ENCODE peak calls at places on chromosomes 12 and 14, in four cellular contexts. Y is adipocyte, G is fibroblast of lung, N is right lobe of liver. T is an unnamed sample. For H3K9me3, the result is how much of the 10 kb centered on the place peaks cover.

GRCh38 chr12:71219224-71219623 is 61.4 kb upstream of the TSPAN8 start:
- DNase-seq in Y (no peak), G (no peak), N (no peak), T (no peak)

GRCh38 chr12:85798122-85798521 is 38.1 kb downstream of the RASSF9 start:
- DNase-seq in Y (no peak), G (no peak), N (no peak), T (no peak)

GRCh38 chr12:124904306-124905098 is 9.9 kb downstream of the UBC start:
- DNase-seq in Y (peak), G (peak), N (peak), T (no peak)

GRCh38 chr12:45242180-45242579 is 26.3 kb downstream of the ANO6 start:
- DNase-seq in Y (no peak), G (no peak), N (no peak), T (no peak)

GRCh38 chr12:1594045-1594294 is 411 bp downstream of the FBXL14 start:
- DNase-seq in Y (peak), G (peak), N (no peak), T (no peak)

GRCh38 chr12:120710805-120711296 is 593 bp downstream of the UNC119B start:
- DNase-seq in Y (peak), G (peak), N (no peak), T (peak)

GRCh38 chr14:92726135-92726932 is 22.1 kb downstream of the LGMN start:
- DNase-seq in Y (peak), G (peak), N (no peak), T (no peak)

GRCh38 chr12:15001733-15002471 is 29.1 kb downstream of the PDE6H start:
- DNase-seq in Y (peak), G (peak), N (no peak), T (no peak)

GRCh38 chr14:46352876-46353275 is 298.7 kb downstream of the RPL10L start:
- DNase-seq in Y (no peak), G (no peak), N (no peak), T (no peak)

GRCh38 chr14:21018286-21018685 is 6.6 kb downstream of the NDRG2 start:
- DNase-seq in Y (no peak), G (no peak), N (no peak), T (no peak)

GRCh38 chr12:96224219-96224615 is 30.0 kb downstream of the ELK3 start:
- DNase-seq in Y (no peak), G (peak), N (no peak), T (no peak)

GRCh38 chr14:23766737-23767401 is 130.7 kb downstream of the DHRS2 start:
- DNase-seq in Y (no peak), G (no peak), N (no peak), T (no peak)

GRCh38 chr14:65745396-65746190 is 333.1 kb downstream of the FUT8 start:
- DNase-seq in Y (no peak), G (peak), N (no peak), T (no peak)

GRCh38 chr12:48972213-48973021 is 882 bp upstream of the WNT10B start:
- DNase-seq in Y (no peak), G (peak), N (no peak), T (no peak)

GRCh38 chr14:36818794-36819384 is 157.2 kb downstream of the PAX9 start:
- DNase-seq in Y (peak), G (peak), N (no peak), T (no peak)

GRCh38 chr14:91398707-91399106 is 18.9 kb downstream of the CCDC88C start:
- DNase-seq in Y (no peak), G (no peak), N (no peak), T (no peak)

GRCh38 chr12:93759512-93760081 is 82.4 kb downstream of the CRADD start:
- DNase-seq in Y (no peak), G (no peak), N (no peak), T (no peak)

GRCh38 chr14:34461334-34462131 is 507 bp downstream of the SPTSSA start:
- DNase-seq in Y (peak), G (peak), N (peak), T (peak)

GRCh38 chr12:41919526-41920305 is 225.0 kb downstream of the GXYLT1 start:
- DNase-seq in Y (no peak), G (no peak), N (no peak), T (no peak)

GRCh38 chr12:95790025-95790911 is at the start of gene NTN4:
- DNase-seq in Y (peak), G (peak), N (peak), T (peak)

GRCh38 chr14:29724991-29725390 is 202.7 kb downstream of the PRKD1 start:
- DNase-seq in Y (peak), G (peak), N (no peak), T (no peak)

GRCh38 chr12:92146865-92147264 is 1.2 kb upstream of the BTG1 start:
- DNase-seq in Y (peak), G (no peak), N (no peak), T (no peak)

GRCh38 chr12:102681309-102681708 is 200.9 kb upstream of the IGF1 start:
- DNase-seq in Y (no peak), G (no peak), N (no peak), T (no peak)

GRCh38 chr14:71403673-71404072 is 496.4 kb downstream of the PCNX1 start:
- DNase-seq in Y (no peak), G (peak), N (no peak), T (no peak)

GRCh38 chr12:28817524-28817923 is 331.6 kb upstream of the FAR2 start:
- DNase-seq in Y (no peak), G (no peak), N (no peak), T (no peak)

GRCh38 chr12:19671695-19672094 is 232.4 kb downstream of the AEBP2 start:
- DNase-seq in Y (peak), G (no peak), N (no peak), T (no peak)

GRCh38 chr14:99541677-99542470 is 60.7 kb downstream of the CCNK start:
- DNase-seq in Y (no peak), G (no peak), N (no peak), T (no peak)

GRCh38 chr14:68939893-68940613 is 39.0 kb downstream of the ACTN1 start:
- DNase-seq in Y (peak), G (peak), N (peak), T (no peak)

GRCh38 chr14:103702497-103703432 is 12.5 kb downstream of the XRCC3 start:
- DNase-seq in Y (no peak), G (no peak), N (no peak), T (no peak)

GRCh38 chr14:21840765-21841164 is 167.1 kb upstream of the OR4E1 start:
- DNase-seq in Y (no peak), G (no peak), N (no peak), T (no peak)

GRCh38 chr12:49355913-49356312 is 9.2 kb downstream of the DNAJC22 start:
- DNase-seq in Y (no peak), G (no peak), N (no peak), T (no peak)

GRCh38 chr12:3005736-3006135 is 46.5 kb downstream of the TEAD4 start:
- DNase-seq in Y (peak), G (peak), N (no peak), T (no peak)

GRCh38 chr12:96240656-96241055 is 46.5 kb downstream of the ELK3 start:
- DNase-seq in Y (no peak), G (peak), N (no peak), T (no peak)

GRCh38 chr12:120980800-120981368 is 2.5 kb downstream of the HNF1A start:
- DNase-seq in Y (no peak), G (no peak), N (peak), T (no peak)

GRCh38 chr14:28901631-28902030 is 135.0 kb downstream of the FOXG1 start:
- DNase-seq in Y (no peak), G (no peak), N (no peak), T (no peak)

GRCh38 chr14:68167717-68168087 is 348.1 kb downstream of the RAD51B start:
- DNase-seq in Y (no peak), G (no peak), N (no peak), T (no peak)

GRCh38 chr14:64611358-64612020 is 61.7 kb downstream of the PPP1R36 start:
- DNase-seq in Y (peak), G (no peak), N (no peak), T (no peak)

GRCh38 chr12:34601689-34602088 is 579.4 kb downstream of the ALG10 start:
- DNase-seq in Y (no peak), G (no peak), N (peak), T (no peak)
- H3K9me3 ChIP-seq in Y (under half), G (under half), N (under half), T (under half)

DNA sequence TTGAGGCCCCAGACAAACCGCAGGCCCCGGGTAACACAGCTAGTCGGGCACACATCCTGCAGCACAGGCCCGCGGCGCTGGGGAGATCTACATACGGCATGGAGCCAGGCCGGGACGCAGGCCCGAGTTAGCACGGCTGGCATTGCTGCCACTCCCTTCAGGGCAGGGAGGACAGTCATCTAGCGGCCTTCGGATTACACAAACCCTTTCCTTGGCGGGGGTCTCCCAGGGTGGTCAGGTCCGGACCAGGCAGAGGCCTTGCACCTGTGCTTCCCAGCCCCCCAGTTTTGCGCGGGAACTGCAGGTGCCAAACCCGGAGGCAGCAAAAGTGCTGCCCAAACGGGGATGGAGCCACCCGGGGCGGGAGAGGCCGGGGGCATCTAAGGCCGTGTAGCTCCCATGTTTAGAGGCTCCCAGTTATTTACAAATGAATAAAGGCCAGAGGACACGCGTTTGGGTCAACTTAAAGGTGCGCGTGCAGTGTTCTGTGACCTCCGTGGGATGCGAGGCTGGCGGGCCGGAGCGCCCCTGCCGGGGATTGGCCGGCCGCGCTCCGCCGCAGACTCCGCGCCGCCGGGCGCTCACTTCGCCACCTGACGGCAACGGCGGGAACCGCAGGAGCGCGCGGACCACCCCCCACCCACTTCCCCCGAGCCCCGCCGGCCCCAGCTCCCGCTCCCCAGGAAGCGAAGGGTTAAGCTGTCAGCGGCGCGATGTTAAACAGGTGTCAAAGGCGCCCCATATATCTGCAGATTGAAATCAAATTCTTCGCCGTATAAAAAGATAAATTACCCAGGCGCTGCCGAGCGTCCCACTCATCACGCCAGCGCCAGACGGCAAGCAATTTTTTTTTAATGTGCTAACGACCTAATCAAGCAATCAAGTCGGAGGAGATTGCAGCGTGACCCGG is 18.1 kb downstream of the VSX2 start:
- DNase-seq in Y (peak), G (no peak), N (no peak), T (peak)
- H3K4me3 ChIP-seq in Y (peak), G (peak), N (peak), T (peak)

GRCh38 chr12:56864318-56864717 is 69.9 kb downstream of the SDR9C7 start:
- DNase-seq in Y (no peak), G (no peak), N (no peak), T (no peak)
- H3K9me3 ChIP-seq in Y (half or more), G (under half), N (under half), T (under half)

GRCh38 chr14:51575225-51576111 is 76.2 kb upstream of the FRMD6 start:
- DNase-seq in Y (peak), G (no peak), N (no peak), T (no peak)
- H3K4me3 ChIP-seq in Y (peak), G (no peak), N (no peak), T (no peak)

GRCh38 chr12:100434177-100434576 is 39.5 kb upstream of the NR1H4 start:
- DNase-seq in Y (no peak), G (no peak), N (no peak), T (no peak)

GRCh38 chr12:100437038-100437841 is 36.4 kb upstream of the NR1H4 start:
- DNase-seq in Y (no peak), G (peak), N (peak), T (no peak)

GRCh38 chr12:100439797-100440196 is 33.9 kb upstream of the NR1H4 start:
- DNase-seq in Y (no peak), G (no peak), N (no peak), T (no peak)

GRCh38 chr12:100435948-100436347 is 37.7 kb upstream of the NR1H4 start:
- DNase-seq in Y (no peak), G (no peak), N (peak), T (no peak)
- H3K9me3 ChIP-seq in Y (under half), G (under half), N (under half), T (under half)

GRCh38 chr12:10207136-10207535 is 5.5 kb upstream of the GABARAPL1 start:
- DNase-seq in Y (no peak), G (no peak), N (no peak), T (no peak)

GRCh38 chr12:10210225-10210624 is 2.5 kb upstream of the GABARAPL1 start:
- DNase-seq in Y (no peak), G (no peak), N (no peak), T (no peak)

DNA sequence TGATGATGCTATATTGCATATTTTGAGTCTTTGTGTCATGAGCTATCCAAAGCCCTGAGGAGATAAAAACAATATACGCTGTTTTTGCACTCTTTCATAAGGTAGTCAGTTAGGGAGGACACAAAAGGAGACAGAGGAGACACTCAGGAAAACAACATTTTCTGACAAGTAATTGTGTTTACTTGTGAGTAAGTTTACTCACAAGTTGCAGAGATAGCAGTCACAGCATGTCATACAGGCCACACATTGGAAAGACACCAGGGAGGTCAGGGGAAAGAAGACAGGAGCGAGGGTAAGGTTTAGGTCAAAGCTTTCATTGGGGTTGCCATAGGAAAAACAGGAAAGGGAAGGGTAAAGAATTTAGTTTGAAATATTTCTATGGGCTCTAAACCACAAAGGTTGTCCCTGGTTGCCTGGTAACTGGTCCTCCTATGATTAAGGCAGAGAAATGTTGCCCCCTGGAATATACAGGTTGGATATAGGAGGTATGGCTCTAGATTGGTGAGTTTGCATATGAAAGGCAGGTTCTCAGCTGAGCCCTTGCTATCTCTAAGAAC is 7.3 kb upstream of the GABARAPL1 start:
- DNase-seq in Y (peak), G (peak), N (no peak), T (no peak)
- H3K4me3 ChIP-seq in Y (no peak), G (no peak), N (no peak), T (no peak)

DNA sequence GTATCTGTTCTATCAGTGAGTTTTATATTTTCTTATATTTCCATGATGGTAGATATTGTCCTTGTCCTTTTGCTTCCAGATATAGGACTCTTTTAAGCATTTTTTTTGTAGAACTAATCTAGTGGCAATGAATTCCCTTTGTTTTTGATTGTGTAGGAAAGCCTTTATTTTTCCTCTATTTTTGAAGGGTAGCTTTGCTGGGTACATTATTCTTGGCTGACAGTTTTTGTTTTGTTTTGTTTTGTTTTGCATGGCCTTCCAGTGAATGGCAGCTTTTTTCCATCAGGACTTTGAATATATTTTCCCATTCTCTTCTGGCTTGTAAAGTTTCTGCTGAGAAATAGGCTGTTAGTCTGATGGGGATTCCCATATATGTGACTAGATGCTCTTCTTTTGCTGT is 70.2 kb upstream of the MUCL1 start:
- DNase-seq in Y (no peak), G (no peak), N (no peak), T (no peak)
- H3K9me3 ChIP-seq in Y (under half), G (under half), N (under half), T (under half)

DNA sequence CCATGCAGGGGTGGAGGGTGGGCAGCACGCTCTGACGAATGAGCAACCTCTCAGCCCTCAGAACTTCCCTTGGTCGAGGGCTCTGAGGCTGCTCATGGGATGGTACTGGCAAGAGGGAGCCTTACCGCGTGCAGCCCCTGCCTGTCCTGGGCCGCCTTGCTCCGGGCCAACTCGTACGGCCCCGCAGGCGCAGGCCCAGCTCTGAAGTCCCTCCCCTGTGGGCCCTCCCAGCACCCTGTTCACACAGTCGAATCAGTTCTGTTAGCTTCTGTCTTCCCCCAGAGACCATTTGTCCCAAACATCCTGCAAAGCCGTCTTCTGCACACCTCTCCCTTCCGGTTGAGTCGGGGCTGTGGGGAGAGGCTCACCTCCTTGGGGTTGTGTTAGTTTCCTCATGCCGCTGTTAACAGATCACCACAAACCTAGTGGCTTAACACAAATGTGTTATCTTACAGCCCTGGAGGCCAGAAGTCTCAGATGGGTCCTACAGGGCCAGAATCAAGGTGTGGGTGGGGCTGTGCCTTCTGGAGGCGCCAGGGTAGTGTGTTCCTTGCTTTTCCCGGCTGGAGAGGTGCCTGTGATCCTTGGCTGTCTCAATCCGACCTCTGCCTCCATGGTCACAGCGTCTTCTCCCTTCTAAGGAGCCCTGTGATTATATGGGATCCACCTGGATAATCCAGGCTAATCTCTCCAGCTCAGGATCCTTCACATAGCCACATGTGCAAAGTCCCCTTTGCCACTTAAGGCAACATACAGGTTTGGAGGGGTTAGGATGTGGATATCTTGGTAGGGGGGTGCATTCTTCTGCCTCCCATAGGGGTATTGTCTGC is 901 bp upstream of the HVCN1 start:
- DNase-seq in Y (peak), G (peak), N (no peak), T (peak)
- H3K4me3 ChIP-seq in Y (peak), G (peak), N (peak), T (peak)

GRCh38 chr12:7190268-7191055 is 976 bp downstream of the PEX5 start:
- DNase-seq in Y (peak), G (peak), N (peak), T (no peak)
- H3K9me3 ChIP-seq in Y (under half), G (under half), N (under half), T (under half)

GRCh38 chr12:89476232-89476631 is 48.4 kb downstream of the GALNT4 start:
- DNase-seq in Y (no peak), G (no peak), N (no peak), T (no peak)

GRCh38 chr12:89476889-89477288 is 47.7 kb downstream of the GALNT4 start:
- DNase-seq in Y (no peak), G (no peak), N (no peak), T (no peak)

GRCh38 chr12:89474615-89475014 is 50.0 kb downstream of the GALNT4 start:
- DNase-seq in Y (no peak), G (no peak), N (no peak), T (no peak)

GRCh38 chr12:89477633-89478279 is 46.8 kb downstream of the GALNT4 start:
- DNase-seq in Y (no peak), G (no peak), N (no peak), T (no peak)

GRCh38 chr12:89475203-89475990 is 49.2 kb downstream of the GALNT4 start:
- DNase-seq in Y (no peak), G (no peak), N (no peak), T (no peak)
- H3K4me3 ChIP-seq in Y (no peak), G (no peak), N (no peak), T (no peak)

T was measured in CD4-positive, alpha-beta memory T cell.